ENCODE peak calls at places on chromosomes 6 and 20, in seven cellular contexts. One of them, this sample, is unnamed.

GRCh38 chr6:11848852-11849731 is 70.5 kb upstream of the ADTRP start:
- DNase-seq in NB4: no peak
- DNase-seq in WERI-Rb-1: no peak
- DNase-seq in BE2C: no peak
- DNase-seq in astrocyte of the cerebellum: peak; percentile 62
- DNase-seq in IMR-90: peak; percentile 42
- DNase-seq in CD8-positive, alpha-beta T cell: no peak
- DNase-seq in this sample: peak; percentile 41

GRCh38 chr6:56050530-56050929 is 175.1 kb upstream of the BMP5 start:
- DNase-seq in NB4: no peak
- DNase-seq in WERI-Rb-1: no peak
- DNase-seq in BE2C: no peak
- DNase-seq in astrocyte of the cerebellum: no peak
- DNase-seq in IMR-90: no peak
- DNase-seq in CD8-positive, alpha-beta T cell: no peak
- DNase-seq in this sample: no peak

GRCh38 chr20:48875914-48876240 is 45.6 kb upstream of the ARFGEF2 start:
- DNase-seq in NB4: peak; percentile 94
- DNase-seq in WERI-Rb-1: peak; percentile 70
- DNase-seq in BE2C: no peak
- DNase-seq in astrocyte of the cerebellum: no peak
- DNase-seq in IMR-90: no peak
- DNase-seq in CD8-positive, alpha-beta T cell: no peak
- DNase-seq in this sample: peak; percentile 34

GRCh38 chr6:18245079-18245478 is 19.3 kb downstream of the DEK start:
- DNase-seq in NB4: no peak
- DNase-seq in WERI-Rb-1: no peak
- DNase-seq in BE2C: no peak
- DNase-seq in astrocyte of the cerebellum: no peak
- DNase-seq in IMR-90: no peak
- DNase-seq in CD8-positive, alpha-beta T cell: no peak
- DNase-seq in this sample: no peak

GRCh38 chr6:143962644-143962929 is 45.5 kb downstream of the PLAGL1 start:
- DNase-seq in NB4: no peak
- DNase-seq in WERI-Rb-1: peak; percentile 22
- DNase-seq in BE2C: no peak
- DNase-seq in astrocyte of the cerebellum: peak; percentile 79
- DNase-seq in IMR-90: peak; percentile 52
- DNase-seq in CD8-positive, alpha-beta T cell: no peak
- DNase-seq in this sample: peak; percentile 32

GRCh38 chr6:88449770-88450169 is 283.6 kb upstream of the CNR1 start:
- DNase-seq in NB4: no peak
- DNase-seq in WERI-Rb-1: no peak
- DNase-seq in BE2C: no peak
- DNase-seq in astrocyte of the cerebellum: no peak
- DNase-seq in IMR-90: no peak
- DNase-seq in CD8-positive, alpha-beta T cell: no peak
- DNase-seq in this sample: peak; percentile 42

GRCh38 chr6:167550936-167551633 is 226.2 kb downstream of the TTLL2 start:
- DNase-seq in NB4: no peak
- DNase-seq in WERI-Rb-1: no peak
- DNase-seq in BE2C: no peak
- DNase-seq in astrocyte of the cerebellum: peak; percentile 42
- DNase-seq in IMR-90: no peak
- DNase-seq in CD8-positive, alpha-beta T cell: no peak
- DNase-seq in this sample: no peak

GRCh38 chr6:130537447-130537846 is 171.6 kb downstream of the TMEM200A start:
- DNase-seq in NB4: no peak
- DNase-seq in WERI-Rb-1: no peak
- DNase-seq in BE2C: no peak
- DNase-seq in astrocyte of the cerebellum: no peak
- DNase-seq in IMR-90: no peak
- DNase-seq in CD8-positive, alpha-beta T cell: no peak
- DNase-seq in this sample: no peak

GRCh38 chr6:23655502-23655901 is 470.5 kb upstream of the NRSN1 start:
- DNase-seq in NB4: no peak
- DNase-seq in WERI-Rb-1: no peak
- DNase-seq in BE2C: no peak
- DNase-seq in astrocyte of the cerebellum: no peak
- DNase-seq in IMR-90: no peak
- DNase-seq in CD8-positive, alpha-beta T cell: no peak
- DNase-seq in this sample: no peak

GRCh38 chr6:15430181-15430580 is 184.3 kb downstream of the JARID2 start:
- DNase-seq in NB4: no peak
- DNase-seq in WERI-Rb-1: no peak
- DNase-seq in BE2C: no peak
- DNase-seq in astrocyte of the cerebellum: no peak
- DNase-seq in IMR-90: peak; percentile 67
- DNase-seq in CD8-positive, alpha-beta T cell: no peak
- DNase-seq in this sample: no peak

GRCh38 chr6:129251669-129252376 is 368.9 kb downstream of the LAMA2 start:
- DNase-seq in NB4: peak; percentile 68
- DNase-seq in WERI-Rb-1: peak; percentile 57
- DNase-seq in BE2C: peak; percentile 47
- DNase-seq in astrocyte of the cerebellum: peak; percentile 65
- DNase-seq in IMR-90: peak; percentile 75
- DNase-seq in CD8-positive, alpha-beta T cell: no peak
- DNase-seq in this sample: peak; percentile 85

GRCh38 chr20:37803476-37804307 is 99.2 kb upstream of the VSTM2L start:
- DNase-seq in NB4: peak; percentile 69
- DNase-seq in WERI-Rb-1: no peak
- DNase-seq in BE2C: no peak
- DNase-seq in astrocyte of the cerebellum: no peak
- DNase-seq in IMR-90: no peak
- DNase-seq in CD8-positive, alpha-beta T cell: no peak
- DNase-seq in this sample: no peak

GRCh38 chr6:92989656-92990055 is 429.7 kb downstream of the EPHA7 start:
- DNase-seq in NB4: no peak
- DNase-seq in WERI-Rb-1: no peak
- DNase-seq in BE2C: no peak
- DNase-seq in astrocyte of the cerebellum: peak; percentile 5
- DNase-seq in IMR-90: no peak
- DNase-seq in CD8-positive, alpha-beta T cell: no peak
- DNase-seq in this sample: peak; percentile 1

GRCh38 chr6:41167173-41167963 is 4.5 kb upstream of the TREM2 start:
- DNase-seq in NB4: peak; percentile 41
- DNase-seq in WERI-Rb-1: peak; percentile 6
- DNase-seq in BE2C: no peak
- DNase-seq in astrocyte of the cerebellum: no peak
- DNase-seq in IMR-90: peak; percentile 19
- DNase-seq in CD8-positive, alpha-beta T cell: no peak
- DNase-seq in this sample: peak; percentile 22

GRCh38 chr6:130482645-130483390 is 117.0 kb downstream of the TMEM200A start:
- DNase-seq in NB4: no peak
- DNase-seq in WERI-Rb-1: no peak
- DNase-seq in BE2C: no peak
- DNase-seq in astrocyte of the cerebellum: peak; percentile 23
- DNase-seq in IMR-90: peak; percentile 82
- DNase-seq in CD8-positive, alpha-beta T cell: no peak
- DNase-seq in this sample: peak; percentile 80

GRCh38 chr6:111534366-111534765 is 51.3 kb upstream of the REV3L start:
- DNase-seq in NB4: peak; percentile 61
- DNase-seq in WERI-Rb-1: no peak
- DNase-seq in BE2C: peak; percentile 76
- DNase-seq in astrocyte of the cerebellum: peak; percentile 33
- DNase-seq in IMR-90: peak; percentile 35
- DNase-seq in CD8-positive, alpha-beta T cell: no peak
- DNase-seq in this sample: peak; percentile 51

GRCh38 chr6:145497006-145497405 is 238.3 kb downstream of the EPM2A start:
- DNase-seq in NB4: no peak
- DNase-seq in WERI-Rb-1: no peak
- DNase-seq in BE2C: no peak
- DNase-seq in astrocyte of the cerebellum: no peak
- DNase-seq in IMR-90: no peak
- DNase-seq in CD8-positive, alpha-beta T cell: no peak
- DNase-seq in this sample: no peak
- H3K4me3 ChIP-seq in NB4: no peak overlapping the region
- H3K4me3 ChIP-seq in WERI-Rb-1: no peak overlapping the region
- H3K4me3 ChIP-seq in BE2C: no peak overlapping the region
- H3K4me3 ChIP-seq in astrocyte of the cerebellum: no peak overlapping the region
- H3K4me3 ChIP-seq in IMR-90: no peak overlapping the region
- H3K4me3 ChIP-seq in CD8-positive, alpha-beta T cell: no peak overlapping the region
- H3K4me3 ChIP-seq in this sample: no peak overlapping the region

GRCh38 chr20:41173161-41173721 is 35.9 kb downstream of the PLCG1 start:
- DNase-seq in NB4: peak; percentile 70
- DNase-seq in WERI-Rb-1: peak; percentile 80
- DNase-seq in BE2C: peak; percentile 86
- DNase-seq in astrocyte of the cerebellum: peak; percentile 37
- DNase-seq in IMR-90: peak; percentile 80
- DNase-seq in CD8-positive, alpha-beta T cell: peak; percentile 22
- DNase-seq in this sample: peak; percentile 92
- TF ChIP-seq CTCF in NB4: peak; percentile 99
- TF ChIP-seq CTCF in WERI-Rb-1: peak; percentile 93
- TF ChIP-seq CTCF in BE2C: peak; percentile 99
- TF ChIP-seq CTCF in astrocyte of the cerebellum: peak; percentile 99
- TF ChIP-seq CTCF in IMR-90: peak; percentile 98
- TF ChIP-seq CTCF in CD8-positive, alpha-beta T cell: peak; percentile 74
- TF ChIP-seq CTCF in this sample: peak; percentile 96

GRCh38 chr6:63636516-63636968 is 940 bp downstream of the PHF3 start:
- DNase-seq in NB4: no peak
- DNase-seq in WERI-Rb-1: peak; percentile 61
- DNase-seq in BE2C: peak; percentile 42
- DNase-seq in astrocyte of the cerebellum: no peak
- DNase-seq in IMR-90: peak; percentile 19
- DNase-seq in CD8-positive, alpha-beta T cell: peak; percentile 13
- DNase-seq in this sample: peak; percentile 25

GRCh38 chr6:63643862-63644261 is 8.3 kb downstream of the PHF3 start:
- DNase-seq in NB4: peak; percentile 34
- DNase-seq in WERI-Rb-1: no peak
- DNase-seq in BE2C: no peak
- DNase-seq in astrocyte of the cerebellum: no peak
- DNase-seq in IMR-90: peak; percentile 11
- DNase-seq in CD8-positive, alpha-beta T cell: no peak
- DNase-seq in this sample: peak; percentile 55

GRCh38 chr6:63635563-63636515 is at the start of gene PHF3:
- DNase-seq in NB4: peak; percentile 94
- DNase-seq in WERI-Rb-1: peak; percentile 95
- DNase-seq in BE2C: peak; percentile 94
- DNase-seq in astrocyte of the cerebellum: peak; percentile 67
- DNase-seq in IMR-90: peak; percentile 84
- DNase-seq in CD8-positive, alpha-beta T cell: peak; percentile 81
- DNase-seq in this sample: peak; percentile 92

GRCh38 chr6:63637865-63638445 is 2.4 kb downstream of the PHF3 start:
- DNase-seq in NB4: peak; percentile 23
- DNase-seq in WERI-Rb-1: no peak
- DNase-seq in BE2C: no peak
- DNase-seq in astrocyte of the cerebellum: no peak
- DNase-seq in IMR-90: no peak
- DNase-seq in CD8-positive, alpha-beta T cell: no peak
- DNase-seq in this sample: no peak

DNA sequence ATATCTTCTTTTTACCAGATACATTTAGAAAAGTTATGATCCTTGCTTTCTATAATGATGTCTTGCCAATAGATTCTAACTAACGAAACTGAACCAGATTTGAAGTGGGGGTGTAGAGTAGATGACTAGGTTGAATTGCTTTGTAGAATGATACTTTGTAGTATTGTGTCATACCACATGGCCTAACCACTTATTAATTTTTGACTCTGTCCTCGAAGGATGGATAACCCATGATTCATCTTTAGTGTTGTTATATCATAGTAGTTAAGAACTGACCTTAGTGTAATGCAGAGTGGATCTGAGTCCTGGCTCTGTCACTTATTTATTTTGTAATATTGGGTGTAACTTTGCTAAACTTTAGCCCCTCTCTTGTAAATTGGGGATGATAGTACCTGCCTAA is 4.5 kb downstream of the PHF3 start:
- DNase-seq in NB4: peak; percentile 46
- DNase-seq in WERI-Rb-1: no peak
- DNase-seq in BE2C: no peak
- DNase-seq in astrocyte of the cerebellum: no peak
- DNase-seq in IMR-90: peak; percentile 79
- DNase-seq in CD8-positive, alpha-beta T cell: no peak
- DNase-seq in this sample: peak; percentile 82
- H3K4me3 ChIP-seq in NB4: peak overlapping the region; percentile 95
- H3K4me3 ChIP-seq in WERI-Rb-1: no peak overlapping the region
- H3K4me3 ChIP-seq in BE2C: no peak overlapping the region
- H3K4me3 ChIP-seq in astrocyte of the cerebellum: no peak overlapping the region
- H3K4me3 ChIP-seq in IMR-90: no peak overlapping the region
- H3K4me3 ChIP-seq in CD8-positive, alpha-beta T cell: no peak overlapping the region
- H3K4me3 ChIP-seq in this sample: no peak overlapping the region

GRCh38 chr6:86856937-86857563 is 80.3 kb upstream of the HTR1E start:
- DNase-seq in NB4: peak; percentile 55
- DNase-seq in WERI-Rb-1: peak; percentile 43
- DNase-seq in BE2C: peak; percentile 52
- DNase-seq in astrocyte of the cerebellum: peak; percentile 4
- DNase-seq in IMR-90: peak; percentile 28
- DNase-seq in CD8-positive, alpha-beta T cell: no peak
- DNase-seq in this sample: peak; percentile 28

GRCh38 chr6:86858970-86859369 is 78.4 kb upstream of the HTR1E start:
- DNase-seq in NB4: no peak
- DNase-seq in WERI-Rb-1: no peak
- DNase-seq in BE2C: no peak
- DNase-seq in astrocyte of the cerebellum: no peak
- DNase-seq in IMR-90: no peak
- DNase-seq in CD8-positive, alpha-beta T cell: no peak
- DNase-seq in this sample: no peak

GRCh38 chr6:86859513-86859912 is 77.8 kb upstream of the HTR1E start:
- DNase-seq in NB4: peak; percentile 14
- DNase-seq in WERI-Rb-1: no peak
- DNase-seq in BE2C: no peak
- DNase-seq in astrocyte of the cerebellum: no peak
- DNase-seq in IMR-90: no peak
- DNase-seq in CD8-positive, alpha-beta T cell: no peak
- DNase-seq in this sample: no peak
- TF ChIP-seq CTCF in NB4: no peak
- TF ChIP-seq CTCF in WERI-Rb-1: no peak
- TF ChIP-seq CTCF in BE2C: peak; percentile 27
- TF ChIP-seq CTCF in astrocyte of the cerebellum: no peak
- TF ChIP-seq CTCF in IMR-90: no peak
- TF ChIP-seq CTCF in CD8-positive, alpha-beta T cell: no peak
- TF ChIP-seq CTCF in this sample: no peak

DNA sequence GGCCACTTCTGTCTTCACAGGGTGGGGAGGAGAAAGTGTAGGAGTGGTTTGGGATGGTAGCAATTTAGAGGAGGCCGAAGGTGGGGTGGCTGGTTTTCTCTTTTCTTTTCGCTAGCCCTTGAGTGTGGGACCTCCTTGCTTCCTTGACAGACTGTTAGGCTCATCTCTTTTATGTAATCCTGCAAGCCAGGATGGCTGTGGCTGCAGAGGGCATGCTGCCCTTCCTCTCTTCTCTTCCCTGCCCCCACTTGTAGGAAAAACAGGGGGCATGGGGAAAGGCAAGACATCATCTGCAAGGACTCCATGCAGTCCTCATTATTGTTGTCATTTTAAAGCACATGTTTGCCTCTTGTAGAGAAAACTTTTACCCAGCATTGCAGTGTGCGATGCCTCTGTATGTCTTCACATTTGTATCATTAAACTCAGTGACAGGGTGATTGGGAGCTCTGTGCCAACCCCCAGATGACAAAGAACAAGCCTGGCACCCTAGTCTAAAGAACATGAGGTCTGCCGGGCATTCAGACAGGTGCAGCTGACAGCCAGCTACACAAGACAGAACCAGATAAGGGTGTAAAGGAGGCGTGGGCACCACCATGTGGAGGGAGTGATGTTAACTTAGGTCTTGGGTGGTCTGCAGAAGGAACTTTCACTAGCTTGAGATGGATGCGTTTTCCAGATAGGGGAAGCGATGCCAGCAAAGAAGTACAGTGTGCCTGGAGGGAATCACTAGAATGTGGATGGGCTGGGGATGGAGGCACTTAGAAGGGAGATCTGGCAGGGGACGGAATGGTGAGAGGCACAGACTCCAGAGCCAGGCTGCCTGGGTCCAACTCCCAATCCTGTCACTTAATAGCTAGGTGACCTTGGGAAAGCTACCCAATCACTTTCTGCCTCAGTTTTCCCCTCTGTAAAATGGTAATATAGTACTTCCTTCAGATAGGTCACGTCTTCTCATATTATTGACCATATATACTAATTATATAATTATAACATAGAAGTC is 207.6 kb downstream of the TBC1D7 start:
- DNase-seq in NB4: peak; percentile 32
- DNase-seq in WERI-Rb-1: peak; percentile 34
- DNase-seq in BE2C: no peak
- DNase-seq in astrocyte of the cerebellum: no peak
- DNase-seq in IMR-90: no peak
- DNase-seq in CD8-positive, alpha-beta T cell: no peak
- DNase-seq in this sample: no peak
- H3K4me3 ChIP-seq in NB4: no peak overlapping the region
- H3K4me3 ChIP-seq in WERI-Rb-1: no peak overlapping the region
- H3K4me3 ChIP-seq in BE2C: no peak overlapping the region
- H3K4me3 ChIP-seq in astrocyte of the cerebellum: no peak overlapping the region
- H3K4me3 ChIP-seq in IMR-90: no peak overlapping the region
- H3K4me3 ChIP-seq in CD8-positive, alpha-beta T cell: no peak overlapping the region
- H3K4me3 ChIP-seq in this sample: no peak overlapping the region